ENCODE peak calls at places on chromosomes 12 and 14, in four cellular contexts. W, V, N and T are unnamed samples.

GRCh38 chr12:38116968-38117367 is 199.6 kb upstream of the ALG10B start:
- DNase-seq in W (no peak), N (no peak), V (no peak), T (no peak)

GRCh38 chr12:8644345-8645248 is 18.0 kb downstream of the MFAP5 start:
- DNase-seq in V (no peak), W (no peak), N (peak), T (no peak)

GRCh38 chr12:60112778-60113177 is 516.9 kb downstream of the SLC16A7 start:
- DNase-seq in W (no peak), N (no peak), V (no peak), T (no peak)

GRCh38 chr12:32027684-32028355 is 68.6 kb downstream of the RESF1 start:
- DNase-seq in N (no peak), V (no peak), W (no peak), T (no peak)

GRCh38 chr12:53645191-53645590 is 19.0 kb upstream of the ATF7 start:
- DNase-seq in W (no peak), V (no peak), N (no peak), T (no peak)

GRCh38 chr14:104359969-104360442 is 219.6 kb upstream of the C14orf180 start:
- DNase-seq in N (no peak), V (no peak), W (no peak), T (no peak)

GRCh38 chr14:65732112-65732511 is 319.6 kb downstream of the FUT8 start:
- DNase-seq in W (no peak), N (peak), V (no peak), T (no peak)

GRCh38 chr12:70466753-70467152 is 100.7 kb downstream of the KCNMB4 start:
- DNase-seq in N (no peak), W (no peak), V (no peak), T (no peak)

GRCh38 chr14:100500128-100500527 is 87.1 kb downstream of the BEGAIN start:
- DNase-seq in V (no peak), N (no peak), W (no peak), T (no peak)

GRCh38 chr12:18430425-18431048 is 169.2 kb downstream of the PIK3C2G start:
- DNase-seq in W (no peak), N (no peak), V (peak), T (peak)

GRCh38 chr12:96487634-96488033 is 1.7 kb upstream of the CFAP54 start:
- DNase-seq in V (no peak), N (no peak), W (no peak), T (no peak)

GRCh38 chr12:96486751-96487150 is 2.6 kb upstream of the CFAP54 start:
- DNase-seq in V (no peak), W (no peak), N (no peak), T (no peak)

GRCh38 chr12:96483116-96483515 is 6.3 kb upstream of the CFAP54 start:
- DNase-seq in V (no peak), W (no peak), N (no peak), T (no peak)

GRCh38 chr12:96489392-96490056 is at the start of gene CFAP54:
- DNase-seq in N (peak), W (peak), V (peak), T (peak)

DNA sequence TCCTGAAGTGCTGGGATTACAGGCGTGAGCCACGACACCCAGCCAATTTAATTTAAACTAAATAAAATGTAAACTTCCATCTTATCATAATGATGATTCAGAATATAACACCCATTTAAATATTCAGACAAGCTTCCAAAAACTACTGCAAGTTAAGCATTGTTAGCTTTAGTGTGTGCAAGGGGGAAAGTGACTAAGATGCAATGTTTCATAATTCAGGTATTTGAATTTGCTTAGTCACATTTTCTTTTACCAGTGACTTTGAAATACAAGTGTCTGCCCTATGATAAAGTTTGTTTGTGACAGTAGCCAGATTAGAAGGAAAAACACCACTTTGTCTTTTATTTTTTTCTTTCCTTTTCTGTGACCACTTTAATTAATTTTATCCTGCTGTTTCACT is 2.2 kb upstream of the CFAP54 start:
- DNase-seq in N (no peak), W (no peak), V (no peak), T (no peak)
- TF ChIP-seq EGR1 in N (no peak), W (no peak), V (no peak), T (no peak)

GRCh38 chr14:76293923-76294322 is 82.0 kb upstream of the ESRRB start:
- DNase-seq in V (no peak), N (no peak), W (no peak), T (no peak)

GRCh38 chr14:76304536-76305473 is 71.1 kb upstream of the ESRRB start:
- DNase-seq in W (no peak), N (no peak), V (no peak), T (no peak)

GRCh38 chr14:76294876-76295275 is 81.1 kb upstream of the ESRRB start:
- DNase-seq in N (no peak), W (no peak), V (no peak), T (no peak)

GRCh38 chr14:76293221-76293620 is 82.7 kb upstream of the ESRRB start:
- DNase-seq in N (no peak), W (no peak), V (no peak), T (no peak)

DNA sequence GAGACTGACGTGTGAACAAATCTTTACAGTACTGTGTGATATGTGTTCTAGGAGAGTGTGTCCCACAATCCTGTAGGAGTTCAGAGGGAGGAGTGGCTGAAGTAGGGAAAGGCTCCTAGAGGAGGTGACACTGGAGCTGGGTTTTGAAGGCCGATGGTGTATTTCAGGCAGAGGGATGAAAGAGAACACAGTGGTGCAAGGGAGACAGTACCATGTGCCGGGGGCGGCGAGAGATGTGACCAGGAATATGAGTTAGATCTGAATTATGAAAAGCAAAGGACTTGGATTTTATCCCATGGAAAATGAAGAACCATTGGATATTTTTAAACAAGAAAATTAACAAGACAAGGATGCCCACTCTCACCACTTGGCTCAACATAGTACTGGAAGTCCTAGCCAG is 77.0 kb upstream of the ESRRB start:
- DNase-seq in W (no peak), N (no peak), V (no peak), T (no peak)
- TF ChIP-seq POLR2AphosphoS5 in W (no peak), N (no peak), V (no peak), T (no peak)

GRCh38 chr14:53409974-53410373 is 256.9 kb upstream of the DDHD1 start:
- DNase-seq in V (no peak), W (no peak), N (no peak), T (no peak)
- TF ChIP-seq EGR1 in V (no peak), W (no peak), N (no peak), T (no peak)

DNA sequence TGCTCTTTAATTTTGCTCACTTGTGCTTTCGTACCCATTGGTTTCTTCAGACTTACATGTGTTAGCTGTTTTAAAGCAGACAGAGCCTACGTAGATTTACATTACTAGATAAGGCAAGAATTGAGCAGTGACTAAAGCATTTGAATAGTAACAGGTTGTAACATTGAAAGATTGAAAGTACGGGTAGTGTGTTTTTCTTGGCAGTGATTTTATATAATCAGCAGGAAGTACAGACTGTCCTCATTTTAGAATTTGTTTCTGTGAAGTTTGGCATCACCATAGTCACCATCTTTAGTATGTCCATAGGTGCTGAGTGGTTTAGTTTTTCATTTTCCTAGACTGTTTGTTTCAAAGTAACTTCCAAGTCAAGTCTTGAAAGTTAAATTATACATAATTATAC is 14.0 kb downstream of the RTRAF start:
- DNase-seq in V (no peak), N (no peak), W (no peak), T (no peak)
- TF ChIP-seq POLR2AphosphoS5 in V (no peak), N (no peak), W (no peak), T (no peak)

DNA sequence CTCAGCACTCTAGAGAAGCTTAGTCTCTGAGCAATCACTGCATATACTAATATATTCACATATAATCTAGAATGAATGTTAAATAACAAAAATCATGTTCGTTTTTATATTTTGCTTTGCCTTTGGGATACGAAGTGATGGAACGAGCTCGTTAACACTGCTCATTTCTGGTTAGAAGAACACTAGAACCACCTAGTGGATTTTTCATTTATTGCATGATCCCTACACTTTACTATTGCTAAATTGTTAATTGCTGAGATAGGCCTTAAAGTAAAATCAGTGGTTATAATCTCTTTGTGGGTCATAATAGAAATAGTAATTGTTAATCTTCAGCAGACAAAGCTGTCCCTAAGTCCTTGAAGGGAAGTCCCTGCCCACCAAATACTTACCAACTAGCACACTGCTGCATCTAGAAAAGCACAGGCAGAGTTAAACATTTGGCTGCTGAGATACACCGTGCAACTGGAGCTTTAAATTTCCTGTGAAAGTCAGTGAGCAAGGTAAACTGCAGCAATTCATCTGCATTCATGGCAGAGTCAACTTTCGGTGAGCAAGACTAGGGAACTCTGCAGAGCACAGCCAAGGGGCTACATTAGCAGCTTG is 353.7 kb downstream of the APAF1 start:
- DNase-seq in N (no peak), V (peak), W (no peak), T (peak)
- TF ChIP-seq EGR1 in N (no peak), V (no peak), W (no peak), T (no peak)

DNA sequence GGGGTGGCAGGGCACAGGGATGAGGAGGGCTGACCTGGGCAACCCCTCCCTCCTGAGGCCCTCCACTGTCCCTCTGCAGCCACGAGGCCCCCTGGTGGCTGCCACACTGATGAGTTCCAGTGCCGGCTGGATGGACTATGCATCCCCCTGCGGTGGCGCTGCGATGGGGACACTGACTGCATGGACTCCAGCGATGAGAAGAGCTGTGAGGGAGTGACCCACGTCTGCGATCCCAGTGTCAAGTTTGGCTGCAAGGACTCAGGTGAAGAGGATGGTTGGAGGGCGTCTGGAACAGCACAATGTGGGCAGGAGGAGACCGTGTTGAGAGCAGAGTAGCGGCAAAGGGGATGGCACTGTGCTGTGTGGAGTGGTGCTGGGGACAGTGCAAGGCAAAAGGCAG is 25.7 kb upstream of the LRP1-AS start:
- DNase-seq in V (peak), W (peak), N (no peak), T (no peak)
- TF ChIP-seq POLR2AphosphoS5 in V (no peak), W (no peak), N (no peak), T (no peak)

DNA sequence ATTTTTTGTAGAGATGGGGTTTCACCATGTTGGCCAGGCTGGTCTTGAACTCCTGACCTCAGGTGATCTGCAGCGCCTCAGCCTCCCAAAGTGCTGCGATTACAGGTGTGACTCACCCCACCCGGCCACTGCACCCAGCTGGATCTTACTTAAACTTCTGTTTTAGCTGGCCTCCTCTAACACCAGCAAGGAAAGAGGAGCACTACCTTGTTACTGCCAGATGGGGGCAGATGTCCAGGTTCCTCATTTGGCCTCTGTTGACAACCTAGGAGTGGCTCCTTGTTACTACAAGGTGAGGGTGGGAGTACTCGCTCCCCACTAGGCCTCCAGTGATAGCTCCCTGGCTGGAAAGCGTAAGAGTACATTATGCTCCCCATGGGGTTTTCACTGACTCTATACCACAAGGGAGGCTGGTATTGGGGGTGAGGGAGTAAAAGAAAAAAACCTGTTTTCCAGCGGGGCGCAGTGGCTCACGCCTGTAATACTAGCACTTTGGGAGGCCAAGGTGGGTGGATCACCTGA is 13.1 kb upstream of the ARF6 start:
- DNase-seq in W (peak), V (peak), N (no peak), T (peak)
- TF ChIP-seq EGR1 in W (no peak), V (no peak), N (no peak), T (no peak)

GRCh38 chr12:2129076-2129475 is 76.3 kb downstream of the CACNA1C start:
- DNase-seq in W (no peak), V (no peak), N (no peak), T (no peak)
- TF ChIP-seq POLR2AphosphoS5 in W (no peak), V (no peak), N (no peak), T (no peak)